ENCODE peak calls at places on chromosomes 11 and 22, in nine cellular contexts. V is T-cell; Q is NCI-H1417; O is Calu3; C is T-helper 1 cell; F is AG08395; L is activated CD8-positive, alpha-beta memory T cell treated with anti-CD3 and anti-CD28 coated beads, Interleukin-2, amount 50 U/mL, for 48 hours; I is BJ; X is cardiac septum. B is an unnamed sample.

GRCh38 chr11:47980093-47980906 is at the start of gene PTPRJ:
- DNase-seq in I (no peak), C (peak), O (peak), X (peak), Q (peak), F (peak), L (peak), V (peak), B (peak)

GRCh38 chr22:38311331-38311635 is 6.0 kb downstream of the CSNK1E start:
- DNase-seq in F (no peak), V (no peak), C (no peak), X (no peak), O (no peak), L (no peak), I (no peak), Q (no peak), B (no peak)

GRCh38 chr22:37951305-37951704 is 2.1 kb downstream of the C22orf23 start:
- DNase-seq in X (no peak), Q (no peak), F (no peak), C (no peak), O (no peak), V (no peak), L (no peak), I (no peak), B (no peak)

GRCh38 chr11:110366234-110366633 is 63.5 kb upstream of the FDX1 start:
- DNase-seq in I (no peak), O (peak), L (no peak), X (no peak), V (no peak), C (no peak), Q (peak), F (no peak), B (no peak)

GRCh38 chr22:33401291-33401690 is 343.1 kb upstream of the SYN3 start:
- DNase-seq in Q (peak), L (no peak), C (no peak), I (peak), X (no peak), V (no peak), F (peak), O (no peak), B (no peak)

GRCh38 chr22:49026476-49027121 is 801.1 kb downstream of the BRD1 start:
- DNase-seq in V (no peak), C (no peak), F (no peak), L (no peak), Q (no peak), X (no peak), I (no peak), O (no peak), B (no peak)

GRCh38 chr11:106425819-106426218 is 348.4 kb downstream of the AASDHPPT start:
- DNase-seq in I (no peak), L (no peak), F (no peak), O (no peak), Q (no peak), C (no peak), V (no peak), X (no peak), B (no peak)

GRCh38 chr11:94647926-94648325 is 80.8 kb downstream of the PIWIL4 start:
- DNase-seq in X (no peak), I (no peak), O (no peak), C (no peak), Q (no peak), V (no peak), L (no peak), F (no peak), B (no peak)

GRCh38 chr11:96242971-96243647 is 99.9 kb downstream of the MAML2 start:
- DNase-seq in O (peak), I (peak), V (peak), Q (peak), F (peak), L (peak), X (peak), C (peak), B (peak)

GRCh38 chr22:23357028-23357427 is 176.7 kb downstream of the BCR start:
- DNase-seq in Q (peak), I (no peak), L (no peak), O (no peak), V (no peak), X (no peak), C (no peak), F (no peak), B (no peak)

GRCh38 chr22:22520667-22521602 is 865 bp upstream of the ZNF280A start:
- DNase-seq in C (no peak), O (no peak), Q (no peak), V (no peak), L (no peak), X (no peak), F (no peak), I (no peak), B (no peak)

GRCh38 chr11:79274636-79275315 is 166.1 kb downstream of the TENM4 start:
- DNase-seq in Q (no peak), F (peak), L (no peak), I (peak), C (no peak), V (no peak), O (no peak), X (no peak), B (no peak)

GRCh38 chr11:24531528-24531927 is 34.7 kb downstream of the LUZP2 start:
- DNase-seq in O (no peak), X (no peak), Q (no peak), L (no peak), F (no peak), V (no peak), C (no peak), I (no peak), B (no peak)